ENCODE peak calls at places on chromosomes 1 and 21, in eight cellular contexts. A is GM10248; Q is CD4-positive, alpha-beta T cell; E is OCI-LY7; X is mucosa of descending colon; H is foreskin fibroblast; O is sigmoid colon; N is HepG2. P is an unnamed sample.

GRCh38 chr1:206581571-206581981 is 30.7 kb downstream of the EIF2D start:
- DNase-seq in A (no peak), Q (no peak), E (no peak), X (peak), H (no peak), O (no peak), N (no peak), P (no peak)

GRCh38 chr1:62356257-62356835 is 37.1 kb upstream of the KANK4 start:
- DNase-seq in A (no peak), Q (no peak), E (no peak), X (no peak), H (peak), O (no peak), N (no peak), P (no peak)

GRCh38 chr1:167666416-167666815 is 36.4 kb downstream of the RCSD1 start:
- DNase-seq in A (no peak), Q (no peak), E (no peak), X (no peak), H (peak), O (no peak), N (no peak), P (no peak)

GRCh38 chr1:201748331-201748730 is 80.6 kb upstream of the IPO9 start:
- DNase-seq in A (no peak), Q (no peak), E (no peak), X (no peak), H (peak), O (no peak), N (no peak), P (no peak)

GRCh38 chr1:183349201-183349711 is 68.9 kb downstream of the NMNAT2 start:
- DNase-seq in A (no peak), Q (no peak), E (no peak), X (no peak), H (peak), O (peak), N (no peak), P (no peak)

GRCh38 chr21:44017601-44018000 is 5.5 kb downstream of the TRAPPC10 start:
- DNase-seq in A (no peak), Q (no peak), E (no peak), X (no peak), H (no peak), O (no peak), N (no peak), P (no peak)

GRCh38 chr1:150976401-150976821 is 1.8 kb upstream of the CERS2 start:
- DNase-seq in A (no peak), Q (no peak), E (no peak), X (no peak), H (no peak), O (no peak), N (no peak), P (no peak)

GRCh38 chr21:16815228-16815627 is 697.6 kb upstream of the CXADR start:
- DNase-seq in A (no peak), Q (no peak), E (no peak), X (no peak), H (no peak), O (no peak), N (no peak), P (no peak)

GRCh38 chr21:46216132-46216747 is 12.3 kb downstream of the LSS start:
- DNase-seq in A (no peak), Q (no peak), E (no peak), X (no peak), H (no peak), O (peak), N (no peak), P (no peak)

GRCh38 chr1:40653851-40654537 is 11.5 kb downstream of the RIMS3 start:
- DNase-seq in A (no peak), Q (no peak), E (no peak), X (no peak), H (no peak), O (no peak), N (no peak), P (no peak)

GRCh38 chr1:29122987-29123870 is 474 bp downstream of the TMEM200B start:
- DNase-seq in A (no peak), Q (no peak), E (no peak), X (no peak), H (peak), O (peak), N (no peak), P (no peak)

DNA sequence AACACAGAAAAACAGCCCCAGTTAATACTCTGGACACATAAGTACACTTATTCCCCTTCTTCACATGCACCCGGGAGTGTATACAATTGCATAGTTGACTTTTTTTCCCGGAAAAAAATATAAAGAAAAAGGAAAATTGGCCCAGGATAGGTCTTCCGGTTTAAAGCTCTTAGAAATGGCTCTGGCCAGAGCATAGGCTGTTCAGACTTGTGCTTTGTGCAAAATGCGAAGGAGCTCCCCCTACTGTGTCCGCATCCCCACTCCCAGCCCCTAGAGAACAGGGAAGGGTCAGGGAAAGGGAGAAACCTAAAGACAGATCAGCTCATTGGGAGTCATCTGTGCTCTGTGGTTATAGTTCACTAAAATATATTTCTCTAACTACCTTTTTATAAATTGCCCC is 5.5 kb upstream of the MTMR11 start:
- DNase-seq in A (no peak), Q (no peak), E (no peak), X (no peak), H (peak), O (no peak), N (peak), P (no peak)
- TF ChIP-seq CTCF in A (no peak), Q (no peak), E (peak), X (no peak), H (peak), O (no peak), N (peak), P (peak)

GRCh38 chr1:60033066-60033465 is 40.5 kb downstream of the C1orf87 start:
- DNase-seq in A (no peak), Q (no peak), E (no peak), X (no peak), H (peak), O (no peak), N (no peak), P (no peak)
- TF ChIP-seq CTCF in A (no peak), Q (no peak), E (no peak), X (no peak), H (no peak), O (no peak), N (no peak), P (no peak)

GRCh38 chr1:85568660-85569059 is 11.9 kb upstream of the CCN1 start:
- DNase-seq in A (no peak), Q (no peak), E (no peak), X (no peak), H (no peak), O (no peak), N (no peak), P (no peak)
- TF ChIP-seq CTCF in A (no peak), Q (no peak), E (no peak), X (no peak), H (no peak), O (no peak), N (no peak), P (no peak)

DNA sequence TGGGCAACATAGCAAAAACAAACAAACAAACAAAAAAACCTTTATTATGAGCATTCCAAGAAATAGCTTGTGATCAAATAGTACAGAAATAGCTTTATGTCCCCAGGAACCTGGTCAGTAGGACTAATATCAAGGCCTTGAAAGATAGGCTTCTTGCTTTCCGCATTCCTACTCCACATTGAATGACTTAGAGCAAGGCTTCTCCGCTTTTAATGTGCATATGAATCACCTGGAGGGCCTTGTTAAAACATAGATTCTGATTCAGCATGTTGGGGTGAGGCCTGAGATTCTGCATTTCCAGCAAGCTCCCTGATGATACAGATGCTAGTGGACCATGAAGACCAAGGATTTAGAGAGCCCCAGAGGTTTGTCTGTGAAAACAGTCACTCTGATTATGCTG is 17.4 kb downstream of the PLEKHA6 start:
- DNase-seq in A (no peak), Q (no peak), E (no peak), X (no peak), H (no peak), O (no peak), N (no peak), P (no peak)
- TF ChIP-seq CTCF in A (no peak), Q (no peak), E (no peak), X (no peak), H (no peak), O (no peak), N (no peak), P (no peak)

P was measured in D721Med.